ENCODE peak calls at places on chromosomes 16 and 17, in five cellular contexts. One of them, this sample, is unnamed.

GRCh38 chr17:55304171-55304859 is 39.6 kb downstream of the HLF start:
- DNase-seq in SHP77: no peak
- DNase-seq in endothelial cell: no peak
- DNase-seq in smooth muscle cell of the brain vasculature: no peak
- DNase-seq in D341Med: no peak
- DNase-seq in this sample: no peak

GRCh38 chr17:29589524-29590260 is at the start of gene GIT1:
- DNase-seq in SHP77: peak; percentile 66
- DNase-seq in D341Med: peak; percentile 99
- DNase-seq in endothelial cell: peak; percentile 86
- DNase-seq in smooth muscle cell of the brain vasculature: no peak
- DNase-seq in this sample: peak; percentile 95

GRCh38 chr17:7138800-7139381 is 24.3 kb upstream of the ASGR2 start:
- DNase-seq in smooth muscle cell of the brain vasculature: no peak
- DNase-seq in D341Med: no peak
- DNase-seq in SHP77: no peak
- DNase-seq in endothelial cell: no peak
- DNase-seq in this sample: no peak

GRCh38 chr17:5355416-5356129 is 63.9 kb downstream of the NUP88 start:
- DNase-seq in endothelial cell: no peak
- DNase-seq in SHP77: no peak
- DNase-seq in smooth muscle cell of the brain vasculature: no peak
- DNase-seq in D341Med: no peak
- DNase-seq in this sample: no peak

GRCh38 chr17:50052822-50053653 is 2.9 kb upstream of the ITGA3 start:
- DNase-seq in D341Med: no peak
- DNase-seq in SHP77: no peak
- DNase-seq in smooth muscle cell of the brain vasculature: no peak
- DNase-seq in endothelial cell: no peak
- DNase-seq in this sample: no peak

GRCh38 chr17:82318169-82318498 is 726 bp upstream of the CD7 start:
- DNase-seq in endothelial cell: no peak
- DNase-seq in D341Med: no peak
- DNase-seq in smooth muscle cell of the brain vasculature: no peak
- DNase-seq in SHP77: no peak
- DNase-seq in this sample: no peak

GRCh38 chr16:14500791-14501190 is 129.3 kb downstream of the PARN start:
- DNase-seq in endothelial cell: no peak
- DNase-seq in SHP77: no peak
- DNase-seq in smooth muscle cell of the brain vasculature: no peak
- DNase-seq in D341Med: no peak
- DNase-seq in this sample: no peak

GRCh38 chr16:27241658-27242057 is 26.9 kb downstream of the NSMCE1 start:
- DNase-seq in smooth muscle cell of the brain vasculature: no peak
- DNase-seq in endothelial cell: no peak
- DNase-seq in SHP77: no peak
- DNase-seq in D341Med: no peak
- DNase-seq in this sample: no peak

GRCh38 chr17:18141210-18141803 is 32.8 kb downstream of the MYO15A start:
- DNase-seq in D341Med: peak; percentile 42
- DNase-seq in smooth muscle cell of the brain vasculature: no peak
- DNase-seq in SHP77: peak; percentile 28
- DNase-seq in endothelial cell: peak; percentile 41
- DNase-seq in this sample: peak; percentile 52

GRCh38 chr17:11900103-11900502 is 97.2 kb downstream of the ZNF18 start:
- DNase-seq in smooth muscle cell of the brain vasculature: no peak
- DNase-seq in SHP77: no peak
- DNase-seq in endothelial cell: no peak
- DNase-seq in D341Med: no peak
- DNase-seq in this sample: no peak

GRCh38 chr17:48472485-48473281 is 42.7 kb upstream of the SKAP1 start:
- DNase-seq in D341Med: no peak
- DNase-seq in endothelial cell: no peak
- DNase-seq in SHP77: no peak
- DNase-seq in smooth muscle cell of the brain vasculature: no peak
- DNase-seq in this sample: no peak

GRCh38 chr16:57318240-57318970 is 33.9 kb upstream of the PLLP start:
- DNase-seq in smooth muscle cell of the brain vasculature: no peak
- DNase-seq in D341Med: no peak
- DNase-seq in SHP77: no peak
- DNase-seq in endothelial cell: no peak
- DNase-seq in this sample: peak; percentile 41

GRCh38 chr17:45127583-45128300 is 4.6 kb downstream of the PLCD3 start:
- DNase-seq in endothelial cell: no peak
- DNase-seq in SHP77: no peak
- DNase-seq in smooth muscle cell of the brain vasculature: no peak
- DNase-seq in D341Med: no peak
- DNase-seq in this sample: peak; percentile 26

GRCh38 chr16:52497067-52497816 is 49.7 kb downstream of the TOX3 start:
- DNase-seq in SHP77: peak; percentile 80
- DNase-seq in smooth muscle cell of the brain vasculature: no peak
- DNase-seq in D341Med: no peak
- DNase-seq in endothelial cell: no peak
- DNase-seq in this sample: no peak

GRCh38 chr17:50767030-50767429 is 288 bp downstream of the ANKRD40CL start:
- DNase-seq in endothelial cell: no peak
- DNase-seq in smooth muscle cell of the brain vasculature: no peak
- DNase-seq in SHP77: no peak
- DNase-seq in D341Med: no peak
- DNase-seq in this sample: no peak

GRCh38 chr17:63446981-63447687 is 1.0 kb upstream of the CYB561 start:
- DNase-seq in smooth muscle cell of the brain vasculature: no peak
- DNase-seq in endothelial cell: peak; percentile 77
- DNase-seq in SHP77: peak; percentile 51
- DNase-seq in D341Med: peak; percentile 67
- DNase-seq in this sample: peak; percentile 56

GRCh38 chr17:17713839-17714238 is 32.6 kb downstream of the RAI1 start:
- DNase-seq in SHP77: no peak
- DNase-seq in endothelial cell: no peak
- DNase-seq in smooth muscle cell of the brain vasculature: no peak
- DNase-seq in D341Med: no peak
- DNase-seq in this sample: no peak

GRCh38 chr17:39867891-39868553 is at the start of gene ZPBP2:
- DNase-seq in endothelial cell: no peak
- DNase-seq in SHP77: no peak
- DNase-seq in smooth muscle cell of the brain vasculature: no peak
- DNase-seq in D341Med: peak; percentile 36
- DNase-seq in this sample: no peak

GRCh38 chr16:2992383-2993081 is 12.3 kb upstream of the PKMYT1 start:
- DNase-seq in D341Med: no peak
- DNase-seq in SHP77: no peak
- DNase-seq in smooth muscle cell of the brain vasculature: no peak
- DNase-seq in endothelial cell: no peak
- DNase-seq in this sample: no peak

GRCh38 chr16:60203525-60204124 is 1469.5 kb upstream of the GOT2 start:
- DNase-seq in smooth muscle cell of the brain vasculature: no peak
- DNase-seq in D341Med: no peak
- DNase-seq in SHP77: peak; percentile 3
- DNase-seq in endothelial cell: peak; percentile 9
- DNase-seq in this sample: no peak

GRCh38 chr16:14110728-14111251 is 39.7 kb downstream of the MRTFB start:
- DNase-seq in smooth muscle cell of the brain vasculature: no peak
- DNase-seq in SHP77: no peak
- DNase-seq in D341Med: no peak
- DNase-seq in endothelial cell: no peak
- DNase-seq in this sample: no peak

GRCh38 chr17:16363749-16364536 is 10.7 kb upstream of the CENPV start:
- DNase-seq in endothelial cell: peak; percentile 77
- DNase-seq in smooth muscle cell of the brain vasculature: no peak
- DNase-seq in SHP77: peak; percentile 96
- DNase-seq in D341Med: peak; percentile 59
- DNase-seq in this sample: peak; percentile 78

GRCh38 chr16:75420987-75421819 is 12.1 kb downstream of the CFDP1 start:
- DNase-seq in endothelial cell: peak; percentile 80
- DNase-seq in smooth muscle cell of the brain vasculature: peak; percentile 24
- DNase-seq in SHP77: no peak
- DNase-seq in D341Med: peak; percentile 85
- DNase-seq in this sample: peak; percentile 71

GRCh38 chr16:19006446-19007315 is 22.9 kb downstream of the TMC7 start:
- DNase-seq in D341Med: no peak
- DNase-seq in endothelial cell: no peak
- DNase-seq in smooth muscle cell of the brain vasculature: no peak
- DNase-seq in SHP77: no peak
- DNase-seq in this sample: no peak

GRCh38 chr16:14111713-14112538 is 40.8 kb downstream of the MRTFB start:
- DNase-seq in smooth muscle cell of the brain vasculature: no peak
- DNase-seq in endothelial cell: no peak
- DNase-seq in D341Med: no peak
- DNase-seq in SHP77: no peak
- DNase-seq in this sample: no peak

GRCh38 chr17:79991924-79992656 is 43.6 kb downstream of the TBC1D16 start:
- DNase-seq in SHP77: peak; percentile 74
- DNase-seq in D341Med: no peak
- DNase-seq in endothelial cell: no peak
- DNase-seq in smooth muscle cell of the brain vasculature: no peak
- DNase-seq in this sample: no peak